ENCODE peak calls at places on chromosomes 3 and 15, in seven cellular contexts. R is GM10248, S is BJ, A is nephron progenitor cell, U is neural crest cell, J is endothelial cell, F is breast epithelium. M is an unnamed sample.

GRCh38 chr3:114892117-114892870 is 254.8 kb downstream of the ZBTB20 start:
- DNase-seq in S (no peak), R (no peak), U (no peak), A (no peak), F (no peak), J (no peak), M (no peak)

GRCh38 chr3:183371672-183371968 is 56.8 kb downstream of the MCF2L2 start:
- DNase-seq in R (no peak), F (no peak), A (no peak), J (no peak), S (no peak), U (no peak), M (no peak)

GRCh38 chr3:124826703-124827102 is 60.5 kb downstream of the ITGB5 start:
- DNase-seq in A (no peak), J (no peak), F (no peak), U (no peak), R (no peak), S (no peak), M (no peak)

GRCh38 chr3:42905740-42906084 is 230 bp upstream of the ZNF662 start:
- DNase-seq in U (no peak), F (no peak), S (no peak), A (no peak), J (no peak), R (no peak), M (no peak)

GRCh38 chr15:89814112-89814742 is 425 bp downstream of the ANPEP start:
- DNase-seq in A (peak; percentile 28), F (no peak), J (no peak), U (no peak), S (no peak), R (peak; percentile 59), M (no peak)

GRCh38 chr3:89300976-89301375 is 193.6 kb downstream of the EPHA3 start:
- DNase-seq in S (peak; percentile 9), U (no peak), A (no peak), R (no peak), F (no peak), J (no peak), M (no peak)

GRCh38 chr3:38968891-38969290 is 82.9 kb downstream of the SCN11A start:
- DNase-seq in J (no peak), U (no peak), R (no peak), F (no peak), A (no peak), S (no peak), M (no peak)

GRCh38 chr3:42839616-42840015 is 30.4 kb downstream of the ACKR2 start:
- DNase-seq in A (peak; percentile 34), F (no peak), U (peak; percentile 35), R (peak; percentile 56), J (peak; percentile 53), S (peak; percentile 9), M (peak; percentile 27)

GRCh38 chr3:154143873-154144272 is 22.7 kb downstream of the ARHGEF26 start:
- DNase-seq in J (no peak), R (no peak), F (no peak), A (peak; percentile 13), S (no peak), U (no peak), M (no peak)

GRCh38 chr3:42673082-42673481 is 12.3 kb upstream of the KLHL40 start:
- DNase-seq in R (no peak), F (no peak), S (no peak), U (no peak), J (no peak), A (no peak), M (no peak)

GRCh38 chr15:98794211-98794610 is 145.9 kb downstream of the IGF1R start:
- DNase-seq in A (no peak), R (no peak), U (no peak), F (no peak), S (no peak), J (no peak), M (no peak)

GRCh38 chr3:126418661-126419131 is 24.0 kb downstream of the CFAP100 start:
- DNase-seq in A (no peak), U (no peak), F (peak; percentile 40), R (no peak), S (no peak), J (no peak), M (no peak)

GRCh38 chr15:84684092-84684491 is 26.1 kb upstream of the NMB start:
- DNase-seq in R (no peak), J (no peak), S (no peak), U (no peak), A (no peak), F (no peak), M (no peak)

GRCh38 chr3:116135462-116135861 is 309.8 kb downstream of the LSAMP start:
- DNase-seq in S (no peak), R (no peak), J (no peak), U (no peak), F (no peak), A (peak; percentile 26), M (no peak)

GRCh38 chr3:157067114-157067513 is 92.8 kb downstream of the CCNL1 start:
- DNase-seq in U (no peak), A (no peak), S (no peak), F (no peak), R (no peak), J (no peak), M (no peak)
- TF ChIP-seq CTCF in U (no peak), A (no peak), S (no peak), F (no peak), R (peak; percentile 32), J (no peak), M (no peak)

GRCh38 chr3:52234516-52235447 is 4.2 kb downstream of the TWF2 start:
- DNase-seq in U (no peak), F (no peak), J (no peak), R (no peak), A (no peak), S (no peak), M (no peak)
- TF ChIP-seq CTCF in U (no peak), F (no peak), J (no peak), R (no peak), A (no peak), S (no peak), M (no peak)

DNA sequence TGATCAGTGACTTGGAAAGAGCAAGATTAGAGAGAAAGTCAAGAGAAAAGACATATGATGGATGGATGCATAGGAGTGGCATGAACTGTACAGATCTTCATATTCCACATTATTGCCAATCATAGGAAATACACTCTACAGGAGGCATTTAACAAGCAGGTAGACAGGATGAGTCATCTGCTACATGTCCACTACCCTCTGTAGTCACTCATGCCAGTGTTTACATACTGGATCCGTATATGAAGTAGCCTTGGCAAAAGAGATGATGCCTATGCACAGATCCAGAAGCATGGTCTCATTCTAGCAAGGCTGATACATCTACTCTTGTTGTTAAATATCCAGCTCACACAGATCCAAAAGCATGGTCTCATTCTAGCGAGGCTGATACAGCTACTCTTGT is 632.1 kb downstream of the ROBO2 start:
- DNase-seq in R (no peak), U (no peak), J (no peak), F (no peak), S (no peak), A (no peak), M (no peak)
- TF ChIP-seq CTCF in R (no peak), U (no peak), J (no peak), F (no peak), S (no peak), A (no peak), M (no peak)

DNA sequence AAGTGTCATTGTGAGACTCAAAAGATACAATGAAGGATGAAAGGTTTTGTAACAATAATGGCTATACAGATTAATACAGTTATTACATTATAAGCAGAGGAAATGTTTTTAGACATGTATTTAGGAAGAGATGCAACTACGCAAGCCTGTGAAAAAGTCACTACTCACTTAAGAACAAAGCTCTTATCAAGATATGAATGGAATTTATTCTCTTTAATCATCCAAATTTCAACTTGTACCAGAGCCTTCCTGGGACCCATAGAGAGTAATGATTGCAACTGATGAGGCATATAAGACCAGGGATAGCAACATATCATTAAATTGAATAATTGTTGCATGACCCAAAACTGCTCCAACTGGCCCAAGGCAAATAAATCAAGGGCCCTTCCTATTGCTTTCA is 43.1 kb downstream of the P3H2 start:
- DNase-seq in F (no peak), J (no peak), R (no peak), A (no peak), S (no peak), U (no peak), M (no peak)
- TF ChIP-seq CTCF in F (no peak), J (no peak), R (no peak), A (no peak), S (no peak), U (no peak), M (no peak)

DNA sequence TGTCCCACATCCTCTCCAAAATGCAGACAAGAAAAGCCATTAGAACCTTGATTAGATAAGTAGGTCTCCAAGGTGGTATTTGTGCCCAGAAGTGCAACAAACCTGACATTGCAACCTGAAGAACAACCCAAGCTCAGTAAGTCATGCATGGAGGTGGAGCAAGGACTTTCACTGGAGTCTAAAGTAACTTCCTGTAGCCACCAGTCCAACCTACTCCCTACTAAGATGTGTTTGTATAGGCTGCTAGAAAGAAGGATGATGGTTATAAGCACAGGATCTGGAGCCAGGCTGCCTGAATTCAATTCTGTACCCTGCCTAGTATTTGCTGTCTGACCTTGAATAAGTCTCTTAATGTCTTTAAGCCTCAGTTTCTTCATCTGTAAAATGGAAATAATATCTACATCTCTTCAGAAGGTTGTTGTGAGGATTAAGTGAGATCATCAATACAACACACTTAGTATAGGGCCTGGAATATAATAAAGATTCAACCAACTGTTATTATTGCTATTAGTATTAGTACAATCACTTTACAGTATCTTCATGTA is 32.3 kb downstream of the HDC start:
- DNase-seq in F (no peak), U (no peak), A (no peak), J (no peak), R (no peak), S (no peak), M (no peak)
- TF ChIP-seq CTCF in F (no peak), U (no peak), A (no peak), J (no peak), R (no peak), S (no peak), M (no peak)

DNA sequence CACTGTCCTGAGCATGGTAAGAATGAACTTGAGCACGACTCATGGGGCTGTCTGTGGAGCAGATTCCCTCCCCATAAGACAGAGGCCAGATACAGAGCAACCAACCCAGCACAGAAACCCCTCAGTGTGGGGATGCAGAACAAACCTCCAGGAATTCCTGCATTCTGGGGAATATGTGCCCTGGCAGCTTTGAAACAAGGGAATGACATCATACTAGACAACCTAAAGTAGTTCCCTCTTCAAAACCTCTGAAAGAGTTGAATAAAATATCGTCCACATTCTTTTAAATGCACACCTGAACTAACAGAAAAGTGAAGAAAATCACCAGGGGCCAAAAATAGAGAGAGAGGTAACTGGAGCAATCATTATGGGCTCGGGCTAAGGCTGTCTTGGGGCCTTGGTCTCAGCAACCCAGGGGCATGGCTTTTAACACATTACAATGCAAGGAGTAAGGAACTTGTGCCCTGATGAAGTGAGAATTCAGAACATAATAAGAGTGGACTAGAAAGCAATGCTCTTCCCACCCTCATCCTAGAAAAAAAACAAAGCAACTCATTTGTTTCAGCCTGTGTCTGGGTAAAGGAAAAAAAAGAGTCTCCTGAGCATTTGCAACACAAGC is 43.8 kb downstream of the ADIPOQ start:
- DNase-seq in U (no peak), R (no peak), A (no peak), J (no peak), S (no peak), F (no peak), M (no peak)
- TF ChIP-seq CTCF in U (no peak), R (no peak), A (no peak), J (no peak), S (no peak), F (no peak), M (no peak)

GRCh38 chr3:185280572-185281365 is 26.9 kb upstream of the EHHADH start:
- DNase-seq in S (no peak), R (peak; percentile 55), F (no peak), U (no peak), A (no peak), J (no peak), M (no peak)
- TF ChIP-seq CTCF in S (peak; percentile 75), R (peak; percentile 39), F (peak; percentile 9), U (peak; percentile 76), A (peak; percentile 63), J (peak; percentile 78), M (peak; percentile 87)

M was measured in glutamatergic neuron.